ENCODE peak calls at places on chromosomes 4 and X, in five cellular contexts. H is A549, V is IMR-90, M is astrocyte of the cerebellum, X is fibroblast of the aortic adventitia. A is an unnamed sample.

GRCh38 chr4:121656269-121656641 is 40.5 kb downstream of the ANXA5 start:
- DNase-seq in X (peak), V (peak), M (peak), H (peak), A (peak)

GRCh38 chrX:86133761-86134160 is 14.5 kb upstream of the DACH2 start:
- DNase-seq in M (peak), V (peak), X (peak), H (peak), A (peak)

GRCh38 chr4:31573554-31573953 is 853.4 kb downstream of the PCDH7 start:
- DNase-seq in M (no peak), H (no peak), V (no peak), X (no peak), A (no peak)

GRCh38 chr4:26140150-26140898 is 180.5 kb upstream of the RBPJ start:
- DNase-seq in M (no peak), V (peak), X (peak), H (no peak), A (peak)

GRCh38 chrX:136468391-136469103 is 19.2 kb upstream of the BRS3 start:
- DNase-seq in V (no peak), H (no peak), X (no peak), M (no peak), A (no peak)

GRCh38 chr4:159052315-159052714 is 50.6 kb upstream of the RAPGEF2 start:
- DNase-seq in V (no peak), M (no peak), H (no peak), X (no peak), A (no peak)

GRCh38 chr4:186607490-186607889 is 52.1 kb upstream of the MTNR1A start:
- DNase-seq in M (no peak), X (no peak), V (no peak), H (no peak), A (no peak)

GRCh38 chrX:16148896-16149295 is 18.4 kb upstream of the MAGEB17 start:
- DNase-seq in M (no peak), H (peak), X (no peak), V (no peak), A (no peak)

GRCh38 chr4:187961171-187961570 is 34.4 kb upstream of the ZFP42 start:
- DNase-seq in X (no peak), V (no peak), M (no peak), H (no peak), A (no peak)

GRCh38 chr4:39337841-39338240 is 28.3 kb downstream of the RFC1 start:
- DNase-seq in M (no peak), H (no peak), V (no peak), X (no peak), A (no peak)

GRCh38 chr4:106985830-106986229 is 50.3 kb downstream of the DKK2 start:
- DNase-seq in H (no peak), X (no peak), M (peak), V (no peak), A (no peak)

GRCh38 chrX:44223150-44223549 is 120.3 kb downstream of the EFHC2 start:
- DNase-seq in M (peak), X (peak), H (no peak), V (peak), A (peak)

GRCh38 chr4:2335729-2336101 is 73.8 kb upstream of the MXD4 start:
- DNase-seq in M (no peak), H (no peak), V (no peak), X (no peak), A (no peak)

GRCh38 chr4:2338754-2339457 is 77.0 kb upstream of the MXD4 start:
- DNase-seq in H (no peak), M (no peak), X (no peak), V (no peak), A (no peak)

GRCh38 chr4:2337896-2338295 is 76.0 kb upstream of the MXD4 start:
- DNase-seq in X (no peak), H (no peak), M (no peak), V (no peak), A (no peak)

GRCh38 chr4:2336659-2337058 is 74.8 kb upstream of the MXD4 start:
- DNase-seq in M (no peak), X (no peak), V (no peak), H (no peak), A (no peak)

DNA sequence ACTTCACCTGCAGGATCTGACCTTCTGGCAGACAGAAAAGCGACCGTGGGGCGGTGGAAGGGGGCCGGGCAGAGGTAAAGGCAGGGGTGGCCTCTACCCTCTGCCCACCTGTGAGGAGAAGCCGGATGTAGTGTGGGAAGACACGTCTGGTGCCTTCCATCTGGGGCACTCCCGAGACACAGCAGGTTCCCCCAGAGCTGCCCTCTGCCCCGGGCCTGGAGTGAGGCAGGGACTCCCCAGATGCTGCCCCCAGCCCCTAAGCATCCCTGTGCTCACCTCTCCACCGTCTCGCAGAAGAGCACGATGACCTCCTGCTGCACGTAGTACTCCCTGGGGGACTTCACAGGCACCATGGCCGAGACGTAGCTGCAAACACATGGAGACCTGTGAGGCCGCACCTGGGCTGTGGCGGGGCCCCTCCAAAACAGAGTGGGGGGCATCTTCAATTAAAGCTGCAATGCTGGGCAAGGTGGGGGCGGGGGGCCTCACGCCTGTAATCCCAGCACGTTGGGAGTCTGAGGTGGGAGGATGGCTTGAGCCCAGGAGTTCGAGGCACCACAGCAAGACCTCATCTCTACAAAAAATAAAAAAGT is 75.3 kb upstream of the MXD4 start:
- DNase-seq in X (no peak), H (no peak), V (no peak), M (no peak), A (no peak)
- H3K4me3 ChIP-seq in X (no peak), H (no peak), V (no peak), M (no peak), A (no peak)

GRCh38 chrX:19833034-19833677 is 54.2 kb downstream of the SH3KBP1 start:
- DNase-seq in M (no peak), X (no peak), H (no peak), V (no peak), A (no peak)

GRCh38 chrX:19825271-19825670 is 62.1 kb downstream of the SH3KBP1 start:
- DNase-seq in X (no peak), H (no peak), V (no peak), M (no peak), A (no peak)

GRCh38 chrX:19832186-19832965 is 55.0 kb downstream of the SH3KBP1 start:
- DNase-seq in H (no peak), X (no peak), V (no peak), M (no peak), A (no peak)

GRCh38 chrX:19827088-19827487 is 60.3 kb downstream of the SH3KBP1 start:
- DNase-seq in V (no peak), M (no peak), X (no peak), H (no peak), A (no peak)

DNA sequence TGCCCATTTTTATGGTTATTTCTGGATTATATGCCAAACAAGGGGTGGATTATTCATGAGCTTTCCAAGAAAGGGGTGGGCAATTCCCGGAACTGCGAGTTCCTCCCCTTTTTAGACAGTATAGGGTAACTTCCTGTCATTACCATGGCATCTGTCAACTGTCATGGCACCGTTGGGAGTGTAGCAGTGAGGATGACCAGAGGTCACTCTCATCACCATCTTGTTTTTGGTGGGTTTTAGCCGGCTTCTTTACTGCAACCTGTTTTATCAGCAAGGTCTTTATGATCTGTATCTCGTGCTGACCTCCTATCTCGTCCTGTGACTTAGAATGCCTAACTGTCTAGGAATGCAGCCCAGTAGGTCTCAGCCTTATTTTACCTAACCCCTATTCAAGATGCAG is 57.6 kb downstream of the SH3KBP1 start:
- DNase-seq in X (no peak), V (no peak), H (no peak), M (no peak), A (no peak)
- TF ChIP-seq CTCF in X (no peak), V (no peak), H (no peak), M (no peak), A (no peak)

GRCh38 chr4:146637853-146638800 is 566 bp upstream of the POU4F2 start:
- DNase-seq in V (no peak), X (no peak), M (no peak), H (no peak), A (no peak)
- H3K4me3 ChIP-seq in V (no peak), X (no peak), M (peak), H (no peak), A (no peak)

DNA sequence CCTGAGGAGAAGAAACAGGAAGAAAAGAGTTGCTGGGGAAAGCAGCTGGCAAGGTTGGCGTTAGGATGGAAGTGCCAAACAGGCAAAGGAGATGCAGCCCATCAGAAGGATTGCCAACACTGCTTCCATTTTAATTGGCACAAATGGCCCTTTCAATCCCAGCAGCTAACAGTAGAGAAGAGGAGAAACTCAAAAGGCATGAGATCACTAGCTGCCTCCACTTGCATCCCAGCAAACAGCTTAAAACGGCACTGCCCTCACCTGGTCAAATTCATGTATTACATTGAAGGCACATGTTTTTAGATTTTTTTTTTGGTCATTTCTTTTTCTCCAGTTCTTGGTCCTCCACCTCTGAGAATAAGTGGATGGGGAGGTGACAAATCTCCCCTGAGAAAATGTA is 14.9 kb upstream of the LOC101059915 start:
- DNase-seq in X (peak), H (peak), M (peak), V (peak), A (peak)
- TF ChIP-seq CTCF in X (peak), H (peak), M (peak), V (peak), A (peak)

GRCh38 chr4:93828830-93829530 is 427 bp downstream of the ATOH1 start:
- DNase-seq in H (no peak), V (no peak), M (no peak), X (no peak), A (no peak)
- H3K4me3 ChIP-seq in H (peak), V (peak), M (peak), X (no peak), A (peak)

GRCh38 chr4:102828497-102828808 is 1.1 kb upstream of the UBE2D3 start:
- DNase-seq in X (no peak), M (no peak), V (peak), H (no peak), A (no peak)
- TF ChIP-seq CTCF in X (no peak), M (no peak), V (no peak), H (no peak), A (no peak)

GRCh38 chrX:75784689-75785491 is at the start of gene MAGEE2:
- DNase-seq in V (no peak), H (peak), X (no peak), M (no peak), A (no peak)
- H3K4me3 ChIP-seq in V (no peak), H (peak), X (no peak), M (peak), A (no peak)